ENCODE peak calls at places on chromosome 15, in eight cellular contexts. W, Q, G, C, K, L, Y and A are unnamed samples.
A peak's percentile ranks its signal among the peaks of the same experiment; 100 is the strongest.

GRCh38 chr15:74336061-74337005 is 31.1 kb downstream of the CYP11A1 start:
- DNase-seq in W (no peak), Q (no peak), G (no peak), C (no peak), K (no peak), L (no peak), Y (no peak), A (no peak)

GRCh38 chr15:89367485-89368451 is 33.1 kb upstream of the POLG start:
- DNase-seq in W (no peak), Q (no peak), G (no peak), C (no peak), K (no peak), L (peak; percentile 94), Y (no peak), A (no peak)

GRCh38 chr15:99014803-99015676 is 7.4 kb upstream of the PGPEP1L start:
- DNase-seq in W (peak; percentile 60), Q (no peak), G (peak; percentile 47), C (peak; percentile 80), K (no peak), L (peak; percentile 57), Y (peak; percentile 77), A (no peak)

GRCh38 chr15:74537736-74538135 is 3.3 kb upstream of the ARID3B start:
- DNase-seq in W (no peak), Q (no peak), G (no peak), C (no peak), K (no peak), L (no peak), Y (no peak), A (no peak)

GRCh38 chr15:73632670-73633058 is 525 bp downstream of the NPTN start:
- DNase-seq in W (no peak), Q (no peak), G (no peak), C (peak; percentile 26), K (no peak), L (no peak), Y (no peak), A (no peak)

GRCh38 chr15:90219421-90220141 is 14.2 kb downstream of the CIB1 start:
- DNase-seq in W (peak; percentile 68), Q (no peak), G (peak; percentile 57), C (no peak), K (no peak), L (peak; percentile 82), Y (no peak), A (no peak)

GRCh38 chr15:61820951-61821350 is 239.3 kb downstream of the VPS13C start:
- DNase-seq in W (no peak), Q (no peak), G (no peak), C (no peak), K (no peak), L (no peak), Y (peak; percentile 74), A (no peak)

GRCh38 chr15:96273317-96274086 is 57.0 kb upstream of the NR2F2 start:
- DNase-seq in W (no peak), Q (no peak), G (no peak), C (no peak), K (peak; percentile 25), L (peak; percentile 93), Y (no peak), A (no peak)

GRCh38 chr15:64855206-64856000 is 13.7 kb downstream of the PLEKHO2 start:
- DNase-seq in W (no peak), Q (no peak), G (no peak), C (no peak), K (no peak), L (no peak), Y (no peak), A (no peak)

GRCh38 chr15:75713338-75713895 is 769 bp upstream of the CSPG4 start:
- DNase-seq in W (no peak), Q (no peak), G (peak; percentile 51), C (peak; percentile 42), K (no peak), L (no peak), Y (no peak), A (peak; percentile 66)
- TF ChIP-seq POLR2AphosphoS5 in W (no peak), Q (no peak), G (no peak), C (no peak), K (no peak), L (no peak), Y (no peak), A (no peak)

GRCh38 chr15:80020731-80021130 is 38.7 kb upstream of the ZFAND6 start:
- DNase-seq in W (no peak), Q (no peak), G (no peak), C (no peak), K (no peak), L (no peak), Y (no peak), A (no peak)
- TF ChIP-seq POLR2AphosphoS5 in W (no peak), Q (no peak), G (no peak), C (no peak), K (no peak), L (no peak), Y (no peak), A (no peak)

DNA sequence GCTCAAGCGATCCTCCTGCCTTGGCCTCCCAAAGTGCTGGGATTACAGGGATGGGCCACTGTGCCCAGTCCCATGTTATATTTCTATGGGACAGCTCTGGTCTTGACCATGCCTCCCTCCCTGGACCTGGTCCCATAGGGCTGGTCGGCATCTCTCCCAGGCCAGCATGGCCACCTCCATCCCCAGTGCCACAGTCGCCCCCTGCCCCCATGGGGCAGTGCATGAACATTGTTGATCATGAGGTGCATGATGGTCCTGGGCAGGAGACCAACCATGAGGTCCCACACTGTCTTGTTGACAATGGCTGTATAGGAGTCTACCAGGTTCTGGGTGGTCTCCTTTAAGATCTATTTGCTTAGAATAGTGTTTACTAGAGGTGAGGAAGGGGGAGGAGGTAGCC is 6.5 kb downstream of the RPS17 start:
- DNase-seq in W (no peak), Q (no peak), G (no peak), C (no peak), K (no peak), L (peak; percentile 5), Y (peak; percentile 64), A (no peak)
- TF ChIP-seq POLR2AphosphoS5 in W (no peak), Q (no peak), G (no peak), C (no peak), K (no peak), L (no peak), Y (no peak), A (no peak)

DNA sequence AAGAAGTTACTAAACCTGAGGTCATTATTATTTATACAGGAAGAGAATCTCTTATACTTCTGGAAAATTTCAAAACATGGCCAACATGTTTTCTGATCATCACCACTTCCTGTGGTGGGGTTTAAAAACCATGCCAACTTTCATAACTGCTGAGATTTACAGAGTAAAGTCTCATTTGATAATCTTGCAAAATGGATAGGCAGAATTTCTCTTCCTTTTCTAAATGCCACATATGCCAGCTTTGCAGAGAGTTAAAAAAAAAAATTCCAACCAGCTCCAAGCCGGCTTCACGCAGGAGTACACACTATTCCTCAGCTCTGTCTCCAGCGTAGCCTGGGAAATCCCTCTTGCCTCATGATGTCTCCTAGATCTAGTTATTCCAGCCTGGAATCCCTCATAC is 124.2 kb upstream of the SPRED1 start:
- DNase-seq in W (no peak), Q (no peak), G (no peak), C (no peak), K (no peak), L (no peak), Y (no peak), A (no peak)
- TF ChIP-seq POLR2AphosphoS5 in W (no peak), Q (no peak), G (no peak), C (no peak), K (no peak), L (no peak), Y (no peak), A (no peak)